ENCODE peak calls at places on chromosomes 6 and 20, in five cellular contexts. U is HCT116, C is A549, F is heart left ventricle, H is lower leg skin. A is an unnamed sample.
A peak's percentile ranks its signal among the peaks of the same experiment; 100 is the strongest.

GRCh38 chr6:23655502-23655901 is 470.5 kb upstream of the NRSN1 start:
- DNase-seq in U (no peak), C (no peak), F (no peak), H (no peak), A (no peak)

GRCh38 chr20:8780926-8781325 is 288.0 kb upstream of the PLCB4 start:
- DNase-seq in U (no peak), C (no peak), F (no peak), H (no peak), A (no peak)

GRCh38 chr6:12436224-12436623 is 146.1 kb downstream of the EDN1 start:
- DNase-seq in U (no peak), C (no peak), F (no peak), H (no peak), A (no peak)

GRCh38 chr20:24892931-24893330 is 56.1 kb upstream of the CST7 start:
- DNase-seq in U (no peak), C (no peak), F (no peak), H (no peak), A (no peak)

GRCh38 chr6:53543341-53544010 is 1.4 kb downstream of the GCLC start:
- DNase-seq in U (no peak), C (no peak), F (no peak), H (no peak), A (peak; percentile 12)

GRCh38 chr20:45311589-45312211 is 3.6 kb upstream of the MATN4 start:
- DNase-seq in U (peak; percentile 47), C (peak; percentile 78), F (peak; percentile 49), H (no peak), A (peak; percentile 63)

GRCh38 chr6:158161566-158162254 is 6.4 kb downstream of the SERAC1 start:
- DNase-seq in U (no peak), C (no peak), F (no peak), H (no peak), A (no peak)

GRCh38 chr20:57465943-57466342 is 59.0 kb downstream of the CTCFL start:
- DNase-seq in U (no peak), C (no peak), F (no peak), H (no peak), A (no peak)

GRCh38 chr20:57399587-57400261 is 8.5 kb downstream of the RBM38 start:
- DNase-seq in U (no peak), C (no peak), F (peak; percentile 71), H (no peak), A (no peak)

GRCh38 chr6:6886160-6886885 is 221.4 kb upstream of the RREB1 start:
- DNase-seq in U (no peak), C (no peak), F (no peak), H (no peak), A (no peak)

GRCh38 chr20:56362833-56363413 is 4.1 kb downstream of the FAM210B start:
- DNase-seq in U (no peak), C (no peak), F (no peak), H (no peak), A (no peak)

GRCh38 chr20:22303523-22303922 is 280.8 kb downstream of the FOXA2 start:
- DNase-seq in U (peak; percentile 18), C (peak; percentile 53), F (no peak), H (no peak), A (no peak)

GRCh38 chr6:84522135-84522535 is 242.3 kb downstream of the TBX18 start:
- DNase-seq in U (peak; percentile 29), C (peak; percentile 10), F (no peak), H (peak; percentile 43), A (peak; percentile 95)

GRCh38 chr20:16191496-16191895 is 381.8 kb downstream of the KIF16B start:
- DNase-seq in U (no peak), C (no peak), F (no peak), H (no peak), A (no peak)

GRCh38 chr20:24109008-24109407 is 120.4 kb upstream of the GGTLC1 start:
- DNase-seq in U (no peak), C (no peak), F (no peak), H (no peak), A (no peak)

GRCh38 chr20:45445805-45446562 is 23.6 kb upstream of the WFDC2 start:
- DNase-seq in U (peak; percentile 45), C (peak; percentile 82), F (no peak), H (no peak), A (peak; percentile 14)

DNA sequence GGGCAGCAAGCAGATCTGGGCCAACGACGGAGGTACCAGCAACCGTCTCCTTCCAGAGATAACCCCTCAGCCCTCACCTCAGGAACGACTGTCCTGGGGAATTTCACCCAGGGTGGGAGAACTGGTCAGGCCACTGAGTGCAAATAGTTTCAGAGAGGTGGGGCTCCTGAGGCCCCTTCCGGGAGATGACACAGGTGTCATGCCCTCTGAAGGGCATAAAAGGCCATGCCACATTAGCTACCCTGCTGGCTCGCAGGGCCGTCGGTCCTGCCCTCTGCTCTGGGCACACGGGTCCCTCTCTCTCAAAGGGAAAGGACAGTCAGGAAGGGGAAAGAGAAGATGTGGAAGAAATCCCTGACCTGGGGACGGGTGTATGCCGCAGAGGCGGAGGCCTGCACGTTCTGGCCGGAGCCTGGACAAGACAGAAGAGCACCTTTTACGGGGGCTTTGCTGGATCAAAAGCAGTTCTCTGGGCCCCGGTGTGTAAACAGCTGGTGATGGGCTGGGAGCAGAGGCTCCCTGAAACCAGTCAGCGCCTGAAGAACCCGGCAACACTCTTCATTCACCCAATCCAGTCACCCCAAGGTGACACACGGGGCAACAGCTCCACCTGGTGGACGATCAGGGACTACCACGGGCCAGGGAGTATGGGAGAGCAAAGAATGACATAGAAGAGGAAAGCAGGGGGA is 6.4 kb upstream of the TAF8 start:
- DNase-seq in U (peak; percentile 62), C (peak; percentile 81), F (peak; percentile 88), H (peak; percentile 81), A (peak; percentile 89)
- TF ChIP-seq CTCF in U (no peak), C (peak; percentile 88), F (peak; percentile 97), H (no peak), A (peak; percentile 97)

GRCh38 chr6:44771647-44772415 is 384.3 kb downstream of the CDC5L start:
- DNase-seq in U (no peak), C (no peak), F (no peak), H (no peak), A (peak; percentile 41)
- H3K4me3 ChIP-seq in U (no peak overlapping the region), C (no peak overlapping the region), F (no peak overlapping the region), H (no peak overlapping the region), A (no peak overlapping the region)

DNA sequence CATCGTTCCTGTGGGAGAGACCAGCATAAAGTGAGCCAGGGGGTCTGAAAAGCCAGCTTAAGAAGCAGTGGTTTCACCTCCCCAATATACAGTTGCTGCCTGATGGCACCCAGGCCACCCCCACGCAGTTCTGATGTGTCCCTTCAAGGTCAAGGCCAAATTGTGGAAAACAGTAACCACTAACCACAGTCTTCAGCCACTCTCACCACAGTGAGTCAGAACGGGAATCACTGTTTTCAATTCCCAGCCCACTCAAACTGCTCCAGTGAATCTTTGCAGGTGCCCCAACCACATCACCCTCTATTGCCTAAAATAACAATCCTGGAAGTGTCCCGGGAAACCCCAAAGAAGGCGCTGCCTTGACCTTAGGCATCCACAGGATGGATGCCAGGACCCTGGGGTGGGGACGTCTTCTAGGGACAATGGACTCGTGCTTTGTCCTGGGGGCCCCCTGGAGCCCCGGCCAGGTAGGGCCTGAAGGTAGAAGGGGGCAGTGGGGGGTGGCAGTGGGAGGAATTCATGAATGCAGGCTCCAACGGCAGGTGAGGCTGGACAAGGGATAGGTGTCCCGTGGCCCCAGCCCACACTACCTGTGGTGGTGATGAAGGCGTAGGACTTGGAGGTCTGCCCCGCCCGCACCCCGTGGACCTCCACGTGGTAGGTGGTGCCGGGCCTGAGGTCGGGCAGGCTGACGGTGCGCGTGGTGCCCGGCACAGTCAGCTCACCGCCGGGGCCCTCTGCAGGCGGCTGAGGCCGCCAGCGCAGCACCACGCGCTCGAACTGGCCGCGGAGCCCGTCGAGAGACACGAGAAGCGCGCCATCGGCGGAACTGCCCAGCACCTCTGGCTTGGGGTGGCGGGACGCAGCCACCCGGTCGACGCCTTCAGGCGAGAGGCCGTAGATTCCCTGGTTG is 22.2 kb downstream of the TNXB start:
- DNase-seq in U (no peak), C (no peak), F (no peak), H (no peak), A (peak; percentile 74)
- TF ChIP-seq CTCF in U (no peak), C (no peak), F (no peak), H (no peak), A (no peak)

GRCh38 chr6:27667016-27667415 is 194.1 kb upstream of the ZNF184 start:
- DNase-seq in U (no peak), C (no peak), F (no peak), H (no peak), A (no peak)
- H3K4me3 ChIP-seq in U (no peak overlapping the region), C (peak overlapping the region; percentile 63), F (no peak overlapping the region), H (no peak overlapping the region), A (no peak overlapping the region)